ENCODE peak calls at places on chromosomes 13 and 19, in nine cellular contexts. One of them, this sample, is unnamed.

GRCh38 chr13:94020426-94020825 is 459.1 kb downstream of the DCT start:
- DNase-seq in OCI-LY7: no peak
- DNase-seq in endodermal cell: no peak
- DNase-seq in upper lobe of right lung: no peak
- DNase-seq in adrenal gland: no peak
- DNase-seq in progenitor cell of endocrine pancreas: no peak
- DNase-seq in astrocyte of the spinal cord: no peak
- DNase-seq in AG10803: no peak
- DNase-seq in cardiac muscle cell: no peak
- DNase-seq in this sample: no peak

GRCh38 chr19:13764821-13765394 is 586 bp downstream of the MRI1 start:
- DNase-seq in cardiac muscle cell: peak
- DNase-seq in adrenal gland: peak
- DNase-seq in AG10803: no peak
- DNase-seq in progenitor cell of endocrine pancreas: no peak
- DNase-seq in endodermal cell: peak
- DNase-seq in OCI-LY7: no peak
- DNase-seq in upper lobe of right lung: peak
- DNase-seq in astrocyte of the spinal cord: no peak
- DNase-seq in this sample: no peak

GRCh38 chr19:38270587-38271167 is 6.3 kb downstream of the SPINT2 start:
- DNase-seq in endodermal cell: no peak
- DNase-seq in cardiac muscle cell: no peak
- DNase-seq in astrocyte of the spinal cord: peak
- DNase-seq in AG10803: no peak
- DNase-seq in progenitor cell of endocrine pancreas: no peak
- DNase-seq in adrenal gland: peak
- DNase-seq in OCI-LY7: no peak
- DNase-seq in upper lobe of right lung: no peak
- DNase-seq in this sample: no peak

GRCh38 chr13:37797606-37798005 is 72.0 kb downstream of the TRPC4 start:
- DNase-seq in AG10803: peak
- DNase-seq in progenitor cell of endocrine pancreas: no peak
- DNase-seq in cardiac muscle cell: no peak
- DNase-seq in adrenal gland: no peak
- DNase-seq in astrocyte of the spinal cord: no peak
- DNase-seq in upper lobe of right lung: no peak
- DNase-seq in endodermal cell: no peak
- DNase-seq in OCI-LY7: no peak
- DNase-seq in this sample: no peak

GRCh38 chr13:66154354-66154753 is 1075.8 kb downstream of the PCDH9 start:
- DNase-seq in adrenal gland: no peak
- DNase-seq in astrocyte of the spinal cord: no peak
- DNase-seq in AG10803: peak
- DNase-seq in upper lobe of right lung: no peak
- DNase-seq in OCI-LY7: no peak
- DNase-seq in endodermal cell: no peak
- DNase-seq in cardiac muscle cell: no peak
- DNase-seq in progenitor cell of endocrine pancreas: no peak
- DNase-seq in this sample: no peak

GRCh38 chr13:105971312-105971711 is 564.1 kb downstream of the EFNB2 start:
- DNase-seq in adrenal gland: no peak
- DNase-seq in OCI-LY7: no peak
- DNase-seq in endodermal cell: no peak
- DNase-seq in astrocyte of the spinal cord: no peak
- DNase-seq in upper lobe of right lung: no peak
- DNase-seq in progenitor cell of endocrine pancreas: no peak
- DNase-seq in cardiac muscle cell: no peak
- DNase-seq in AG10803: no peak
- DNase-seq in this sample: no peak

GRCh38 chr13:48155850-48156249 is 60.9 kb upstream of the MED4 start:
- DNase-seq in endodermal cell: no peak
- DNase-seq in astrocyte of the spinal cord: peak
- DNase-seq in upper lobe of right lung: no peak
- DNase-seq in adrenal gland: no peak
- DNase-seq in cardiac muscle cell: no peak
- DNase-seq in progenitor cell of endocrine pancreas: no peak
- DNase-seq in OCI-LY7: no peak
- DNase-seq in AG10803: peak
- DNase-seq in this sample: no peak

GRCh38 chr13:48201044-48201443 is 32.0 kb upstream of the ITM2B start:
- DNase-seq in adrenal gland: no peak
- DNase-seq in OCI-LY7: no peak
- DNase-seq in progenitor cell of endocrine pancreas: no peak
- DNase-seq in endodermal cell: no peak
- DNase-seq in cardiac muscle cell: no peak
- DNase-seq in upper lobe of right lung: no peak
- DNase-seq in AG10803: no peak
- DNase-seq in astrocyte of the spinal cord: no peak
- DNase-seq in this sample: no peak

GRCh38 chr19:4431808-4432674 is 25.6 kb downstream of the UBXN6 start:
- DNase-seq in endodermal cell: peak
- DNase-seq in adrenal gland: peak
- DNase-seq in upper lobe of right lung: peak
- DNase-seq in cardiac muscle cell: no peak
- DNase-seq in progenitor cell of endocrine pancreas: no peak
- DNase-seq in astrocyte of the spinal cord: no peak
- DNase-seq in OCI-LY7: no peak
- DNase-seq in AG10803: no peak
- DNase-seq in this sample: no peak

GRCh38 chr13:60838581-60838980 is 441.6 kb downstream of the TDRD3 start:
- DNase-seq in endodermal cell: no peak
- DNase-seq in upper lobe of right lung: no peak
- DNase-seq in adrenal gland: no peak
- DNase-seq in AG10803: no peak
- DNase-seq in cardiac muscle cell: no peak
- DNase-seq in OCI-LY7: no peak
- DNase-seq in progenitor cell of endocrine pancreas: no peak
- DNase-seq in astrocyte of the spinal cord: no peak
- DNase-seq in this sample: no peak

GRCh38 chr19:18612772-18613588 is at the start of gene TMEM59L:
- DNase-seq in endodermal cell: peak
- DNase-seq in progenitor cell of endocrine pancreas: no peak
- DNase-seq in cardiac muscle cell: peak
- DNase-seq in upper lobe of right lung: no peak
- DNase-seq in AG10803: no peak
- DNase-seq in astrocyte of the spinal cord: no peak
- DNase-seq in OCI-LY7: no peak
- DNase-seq in adrenal gland: no peak
- DNase-seq in this sample: no peak

GRCh38 chr13:94674609-94675348 is 37.6 kb downstream of the SOX21 start:
- DNase-seq in upper lobe of right lung: no peak
- DNase-seq in progenitor cell of endocrine pancreas: peak
- DNase-seq in cardiac muscle cell: peak
- DNase-seq in adrenal gland: peak
- DNase-seq in AG10803: peak
- DNase-seq in OCI-LY7: peak
- DNase-seq in astrocyte of the spinal cord: peak
- DNase-seq in endodermal cell: peak
- DNase-seq in this sample: no peak

GRCh38 chr13:97212540-97213146 is 9.5 kb upstream of the MBNL2 start:
- DNase-seq in astrocyte of the spinal cord: peak
- DNase-seq in AG10803: peak
- DNase-seq in upper lobe of right lung: no peak
- DNase-seq in OCI-LY7: peak
- DNase-seq in endodermal cell: peak
- DNase-seq in cardiac muscle cell: no peak
- DNase-seq in progenitor cell of endocrine pancreas: no peak
- DNase-seq in adrenal gland: peak
- DNase-seq in this sample: no peak

GRCh38 chr13:92671821-92672220 is 554.8 kb upstream of the GPC6 start:
- DNase-seq in astrocyte of the spinal cord: no peak
- DNase-seq in adrenal gland: no peak
- DNase-seq in OCI-LY7: no peak
- DNase-seq in AG10803: no peak
- DNase-seq in upper lobe of right lung: no peak
- DNase-seq in cardiac muscle cell: no peak
- DNase-seq in progenitor cell of endocrine pancreas: no peak
- DNase-seq in endodermal cell: no peak
- DNase-seq in this sample: no peak

GRCh38 chr13:67152123-67152522 is 78.0 kb downstream of the PCDH9 start:
- DNase-seq in endodermal cell: no peak
- DNase-seq in adrenal gland: no peak
- DNase-seq in upper lobe of right lung: no peak
- DNase-seq in AG10803: no peak
- DNase-seq in progenitor cell of endocrine pancreas: no peak
- DNase-seq in OCI-LY7: no peak
- DNase-seq in cardiac muscle cell: no peak
- DNase-seq in astrocyte of the spinal cord: no peak
- DNase-seq in this sample: no peak

GRCh38 chr13:28622286-28622685 is 36.6 kb upstream of the POMP start:
- DNase-seq in progenitor cell of endocrine pancreas: no peak
- DNase-seq in endodermal cell: no peak
- DNase-seq in cardiac muscle cell: no peak
- DNase-seq in OCI-LY7: no peak
- DNase-seq in astrocyte of the spinal cord: no peak
- DNase-seq in upper lobe of right lung: peak
- DNase-seq in adrenal gland: peak
- DNase-seq in AG10803: no peak
- DNase-seq in this sample: peak

GRCh38 chr19:31166206-31166605 is 183.0 kb downstream of the TSHZ3 start:
- DNase-seq in OCI-LY7: no peak
- DNase-seq in astrocyte of the spinal cord: no peak
- DNase-seq in AG10803: no peak
- DNase-seq in progenitor cell of endocrine pancreas: no peak
- DNase-seq in adrenal gland: no peak
- DNase-seq in cardiac muscle cell: no peak
- DNase-seq in endodermal cell: peak
- DNase-seq in upper lobe of right lung: no peak
- DNase-seq in this sample: no peak

GRCh38 chr19:44575116-44575700 is 38.2 kb upstream of the IGSF23 start:
- DNase-seq in adrenal gland: no peak
- DNase-seq in OCI-LY7: no peak
- DNase-seq in endodermal cell: peak
- DNase-seq in progenitor cell of endocrine pancreas: no peak
- DNase-seq in AG10803: no peak
- DNase-seq in cardiac muscle cell: no peak
- DNase-seq in upper lobe of right lung: no peak
- DNase-seq in astrocyte of the spinal cord: no peak
- DNase-seq in this sample: no peak

DNA sequence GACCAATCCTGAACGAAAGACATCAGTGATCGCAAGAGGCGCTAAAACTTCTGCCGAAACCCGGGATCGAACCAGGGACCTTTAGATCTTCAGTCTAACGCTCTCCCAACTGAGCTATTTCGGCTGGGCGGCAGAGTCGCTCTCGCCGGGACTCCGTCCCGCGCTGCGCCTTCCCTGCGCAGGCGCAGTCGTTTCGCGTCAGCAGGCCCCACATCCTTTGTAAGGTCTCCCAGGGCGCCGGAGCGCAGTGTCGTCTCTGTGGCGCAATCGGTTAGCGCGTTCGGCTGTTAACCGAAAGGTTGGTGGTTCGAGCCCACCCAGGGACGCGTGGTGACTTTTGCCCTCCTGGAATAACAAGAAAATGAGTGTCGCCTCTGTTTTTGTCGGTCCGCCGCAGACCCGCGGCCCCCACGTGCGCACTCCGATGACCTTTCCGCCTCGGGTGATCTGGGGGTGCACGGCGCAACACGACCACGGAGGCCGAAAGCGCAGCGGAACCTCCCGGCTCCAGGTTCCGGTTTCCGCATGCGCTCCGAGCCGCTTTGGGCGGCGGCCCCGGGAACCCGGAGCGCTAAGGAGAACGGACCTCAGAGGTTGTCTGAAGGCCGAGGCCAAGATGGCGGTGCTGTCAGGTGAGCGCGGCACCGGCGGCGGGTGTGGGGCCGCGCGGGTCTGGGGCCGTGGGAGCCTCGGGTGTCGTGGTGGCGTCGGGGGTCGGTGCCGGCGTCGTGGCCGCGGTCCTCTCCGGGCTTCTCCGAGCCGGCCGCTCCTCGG is at the start of gene NDUFS7:
- DNase-seq in OCI-LY7: peak
- DNase-seq in endodermal cell: peak
- DNase-seq in astrocyte of the spinal cord: peak
- DNase-seq in progenitor cell of endocrine pancreas: peak
- DNase-seq in upper lobe of right lung: peak
- DNase-seq in AG10803: peak
- DNase-seq in cardiac muscle cell: peak
- DNase-seq in adrenal gland: peak
- DNase-seq in this sample: peak
- TF ChIP-seq CTCF in OCI-LY7: peak
- TF ChIP-seq CTCF in endodermal cell: peak
- TF ChIP-seq CTCF in astrocyte of the spinal cord: no peak
- TF ChIP-seq CTCF in progenitor cell of endocrine pancreas: no peak
- TF ChIP-seq CTCF in upper lobe of right lung: no peak
- TF ChIP-seq CTCF in AG10803: peak
- TF ChIP-seq CTCF in cardiac muscle cell: peak
- TF ChIP-seq CTCF in adrenal gland: peak
- TF ChIP-seq CTCF in this sample: peak

GRCh38 chr13:30934381-30934780 is 1.9 kb downstream of the TEX26 start:
- DNase-seq in adrenal gland: no peak
- DNase-seq in OCI-LY7: no peak
- DNase-seq in AG10803: no peak
- DNase-seq in astrocyte of the spinal cord: no peak
- DNase-seq in progenitor cell of endocrine pancreas: no peak
- DNase-seq in upper lobe of right lung: no peak
- DNase-seq in endodermal cell: peak
- DNase-seq in cardiac muscle cell: peak
- DNase-seq in this sample: no peak
- TF ChIP-seq CTCF in adrenal gland: no peak
- TF ChIP-seq CTCF in OCI-LY7: no peak
- TF ChIP-seq CTCF in AG10803: peak
- TF ChIP-seq CTCF in astrocyte of the spinal cord: peak
- TF ChIP-seq CTCF in progenitor cell of endocrine pancreas: peak
- TF ChIP-seq CTCF in upper lobe of right lung: no peak
- TF ChIP-seq CTCF in endodermal cell: peak
- TF ChIP-seq CTCF in cardiac muscle cell: no peak
- TF ChIP-seq CTCF in this sample: no peak

DNA sequence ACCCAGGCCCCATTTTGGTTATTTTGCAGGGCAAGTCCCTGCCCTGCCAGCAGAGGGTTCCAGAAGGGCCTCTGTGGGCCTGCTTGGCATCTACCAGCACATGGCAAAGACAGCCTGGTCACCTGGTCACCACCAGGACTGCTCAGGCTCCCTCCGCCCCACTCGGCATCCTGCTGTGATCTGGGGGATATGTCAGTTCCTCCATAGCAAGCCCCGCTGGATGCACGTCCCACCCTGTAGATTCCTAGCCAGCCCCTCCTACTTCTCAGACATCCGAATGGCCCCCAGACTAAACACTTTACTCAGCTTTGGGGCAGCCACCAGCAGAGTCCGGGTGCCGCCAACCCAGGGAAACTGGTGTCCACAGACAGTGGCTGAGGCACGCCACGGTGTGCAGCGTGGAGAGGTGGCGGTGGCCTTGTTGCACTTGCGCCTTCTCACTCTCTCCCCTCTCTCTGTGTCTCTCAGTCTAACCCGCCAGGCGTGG is 31.8 kb upstream of the USE1 start:
- DNase-seq in AG10803: no peak
- DNase-seq in adrenal gland: no peak
- DNase-seq in astrocyte of the spinal cord: no peak
- DNase-seq in cardiac muscle cell: no peak
- DNase-seq in OCI-LY7: peak
- DNase-seq in endodermal cell: no peak
- DNase-seq in progenitor cell of endocrine pancreas: no peak
- DNase-seq in upper lobe of right lung: no peak
- DNase-seq in this sample: no peak
- TF ChIP-seq CTCF in AG10803: no peak
- TF ChIP-seq CTCF in adrenal gland: no peak
- TF ChIP-seq CTCF in astrocyte of the spinal cord: no peak
- TF ChIP-seq CTCF in cardiac muscle cell: peak
- TF ChIP-seq CTCF in OCI-LY7: peak
- TF ChIP-seq CTCF in endodermal cell: peak
- TF ChIP-seq CTCF in progenitor cell of endocrine pancreas: no peak
- TF ChIP-seq CTCF in upper lobe of right lung: no peak
- TF ChIP-seq CTCF in this sample: no peak

GRCh38 chr19:6063576-6063961 is 46.7 kb downstream of the RFX2 start:
- DNase-seq in endodermal cell: peak
- DNase-seq in cardiac muscle cell: no peak
- DNase-seq in OCI-LY7: no peak
- DNase-seq in upper lobe of right lung: peak
- DNase-seq in progenitor cell of endocrine pancreas: no peak
- DNase-seq in adrenal gland: no peak
- DNase-seq in astrocyte of the spinal cord: no peak
- DNase-seq in AG10803: no peak
- DNase-seq in this sample: peak
- TF ChIP-seq CTCF in endodermal cell: no peak
- TF ChIP-seq CTCF in cardiac muscle cell: no peak
- TF ChIP-seq CTCF in OCI-LY7: no peak
- TF ChIP-seq CTCF in upper lobe of right lung: no peak
- TF ChIP-seq CTCF in progenitor cell of endocrine pancreas: no peak
- TF ChIP-seq CTCF in adrenal gland: no peak
- TF ChIP-seq CTCF in astrocyte of the spinal cord: no peak
- TF ChIP-seq CTCF in AG10803: no peak
- TF ChIP-seq CTCF in this sample: no peak